ENCODE peak calls at places on chromosomes 11 and 22, in five cellular contexts. P, E, K, H and Y are unnamed samples. For H3K9me3, the result is how much of the 10 kb centered on the place peaks cover.

GRCh38 chr11:88709567-88709966 is 356.2 kb downstream of the GRM5 start:
- DNase-seq in P (no peak), E (no peak), K (no peak), H (peak), Y (peak)

GRCh38 chr22:20605328-20605727 is 97.9 kb downstream of the MED15 start:
- DNase-seq in P (no peak), E (no peak), K (no peak), H (no peak), Y (no peak)

GRCh38 chr22:39282642-39283311 is 36.6 kb downstream of the RPL3 start:
- DNase-seq in P (no peak), E (no peak), K (no peak), H (peak), Y (no peak)

GRCh38 chr11:102172127-102172848 is 62.0 kb downstream of the YAP1 start:
- DNase-seq in P (no peak), E (no peak), K (no peak), H (peak), Y (no peak)

GRCh38 chr11:128619540-128620305 is 32.4 kb upstream of the ETS1 start:
- DNase-seq in P (no peak), E (no peak), K (no peak), H (no peak), Y (no peak)

GRCh38 chr11:95143106-95143681 is 53.5 kb downstream of the ENDOD1 start:
- DNase-seq in P (no peak), E (no peak), K (no peak), H (no peak), Y (no peak)

GRCh38 chr22:43236401-43237166 is 49.6 kb upstream of the TTLL12 start:
- DNase-seq in P (no peak), E (peak), K (no peak), H (no peak), Y (no peak)

GRCh38 chr11:36391062-36391461 is 95.0 kb downstream of the PRR5L start:
- DNase-seq in P (no peak), E (no peak), K (no peak), H (no peak), Y (no peak)

GRCh38 chr22:38347944-38348750 is 30.9 kb upstream of the CSNK1E start:
- DNase-seq in P (peak), E (no peak), K (peak), H (no peak), Y (peak)

GRCh38 chr11:2271327-2272240 is 1.2 kb upstream of the ASCL2 start:
- DNase-seq in P (peak), E (peak), K (peak), H (no peak), Y (peak)

GRCh38 chr11:47468598-47469214 is 19.8 kb upstream of the RAPSN start:
- DNase-seq in P (no peak), E (no peak), K (no peak), H (no peak), Y (no peak)

GRCh38 chr11:82004537-82005213 is 729.0 kb downstream of the FAM181B start:
- DNase-seq in P (no peak), E (no peak), K (no peak), H (no peak), Y (no peak)

GRCh38 chr11:74468058-74468457 is 709 bp upstream of the KCNE3 start:
- DNase-seq in P (no peak), E (no peak), K (no peak), H (no peak), Y (no peak)

GRCh38 chr11:123273616-123274015 is 78.6 kb upstream of the CLMP start:
- DNase-seq in P (no peak), E (no peak), K (no peak), H (no peak), Y (no peak)

GRCh38 chr22:17896552-17896951 is 122.3 kb upstream of the BID start:
- DNase-seq in P (peak), E (no peak), K (peak), H (no peak), Y (no peak)

GRCh38 chr11:99142237-99142636 is 121.5 kb downstream of the CNTN5 start:
- DNase-seq in P (no peak), E (peak), K (no peak), H (no peak), Y (no peak)

GRCh38 chr11:61685611-61685955 is 5.4 kb downstream of the DAGLA start:
- DNase-seq in P (no peak), E (no peak), K (no peak), H (no peak), Y (no peak)

GRCh38 chr11:95700471-95700817 is 89.1 kb downstream of the FAM76B start:
- DNase-seq in P (no peak), E (no peak), K (no peak), H (no peak), Y (no peak)

GRCh38 chr11:113554531-113554930 is 79.3 kb upstream of the DRD2 start:
- DNase-seq in P (no peak), E (no peak), K (no peak), H (no peak), Y (no peak)

GRCh38 chr11:111310088-111310487 is 11.7 kb downstream of the POU2AF3 start:
- DNase-seq in P (no peak), E (no peak), K (no peak), H (no peak), Y (peak)

GRCh38 chr11:2443881-2444300 is 423 bp downstream of the TRPM5 start:
- DNase-seq in P (no peak), E (no peak), K (no peak), H (no peak), Y (no peak)

GRCh38 chr11:43327987-43328386 is 16.2 kb downstream of the API5 start:
- DNase-seq in P (no peak), E (no peak), K (no peak), H (peak), Y (no peak)

GRCh38 chr11:62143727-62144126 is 19.9 kb downstream of the INCENP start:
- DNase-seq in P (no peak), E (no peak), K (no peak), H (peak), Y (peak)

GRCh38 chr11:71078482-71078881 is 173.9 kb downstream of the SHANK2 start:
- DNase-seq in P (no peak), E (no peak), K (no peak), H (no peak), Y (no peak)

GRCh38 chr11:13127161-13127560 is 118.0 kb downstream of the RASSF10 start:
- DNase-seq in P (no peak), E (no peak), K (no peak), H (no peak), Y (no peak)

GRCh38 chr11:132248585-132248984 is 878.2 kb downstream of the NTM start:
- DNase-seq in P (no peak), E (no peak), K (no peak), H (no peak), Y (no peak)

GRCh38 chr11:126712017-126712625 is 288.4 kb downstream of the KIRREL3 start:
- DNase-seq in P (no peak), E (peak), K (no peak), H (no peak), Y (no peak)

GRCh38 chr11:73576226-73576625 is 21.7 kb downstream of the FAM168A start:
- DNase-seq in P (no peak), E (no peak), K (no peak), H (no peak), Y (no peak)

GRCh38 chr11:121473064-121473777 is 20.5 kb upstream of the SORL1-AS1 start:
- DNase-seq in P (no peak), E (no peak), K (no peak), H (no peak), Y (no peak)

GRCh38 chr11:2419638-2420501 is 19.3 kb downstream of the TSSC4 start:
- DNase-seq in P (peak), E (peak), K (peak), H (peak), Y (peak)

GRCh38 chr11:131951146-131951545 is 580.7 kb downstream of the NTM start:
- DNase-seq in P (no peak), E (no peak), K (no peak), H (no peak), Y (no peak)

GRCh38 chr11:97856666-97857065 is 1164.1 kb upstream of the CNTN5 start:
- DNase-seq in P (no peak), E (no peak), K (peak), H (no peak), Y (no peak)

GRCh38 chr22:24146791-24147353 is 34.4 kb upstream of the SUSD2 start:
- DNase-seq in P (peak), E (no peak), K (peak), H (peak), Y (no peak)

GRCh38 chr11:84909740-84910139 is 717.4 kb downstream of the DLG2 start:
- DNase-seq in P (no peak), E (no peak), K (no peak), H (no peak), Y (no peak)

GRCh38 chr11:95500466-95500865 is 269.5 kb upstream of the SESN3 start:
- DNase-seq in P (no peak), E (no peak), K (no peak), H (no peak), Y (no peak)

GRCh38 chr11:71391786-71392185 is 56.4 kb downstream of the DHCR7 start:
- DNase-seq in P (no peak), E (no peak), K (no peak), H (no peak), Y (no peak)

GRCh38 chr22:31278643-31279326 is 13.5 kb downstream of the PIK3IP1 start:
- DNase-seq in P (peak), E (no peak), K (no peak), H (no peak), Y (peak)

GRCh38 chr11:106172389-106172991 is 95.0 kb downstream of the AASDHPPT start:
- DNase-seq in P (no peak), E (no peak), K (no peak), H (no peak), Y (no peak)

GRCh38 chr11:70410276-70410675 is 11.9 kb downstream of the CTTN start:
- DNase-seq in P (no peak), E (no peak), K (no peak), H (no peak), Y (no peak)

GRCh38 chr11:113373981-113374560 is 13.5 kb upstream of the ANKK1 start:
- DNase-seq in P (no peak), E (no peak), K (no peak), H (no peak), Y (no peak)

DNA sequence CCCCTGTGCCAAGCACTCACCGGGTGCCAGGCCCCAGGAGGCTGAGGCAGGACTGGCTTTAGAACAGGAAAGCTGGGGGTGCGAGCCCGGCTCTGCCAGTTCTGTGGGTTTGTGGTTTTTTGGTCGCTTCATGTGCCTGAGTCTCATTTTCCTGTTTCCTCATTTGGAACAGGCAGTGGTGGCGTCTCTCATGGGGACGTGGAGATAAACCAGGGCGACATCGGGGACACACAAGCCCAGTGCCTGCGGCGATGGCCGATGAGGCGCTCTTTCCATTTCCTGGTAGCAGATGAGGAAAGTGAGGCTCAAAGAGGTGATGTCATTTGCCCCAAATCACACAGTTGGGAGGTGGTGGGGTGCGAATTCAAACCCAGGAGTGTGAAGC is 20.8 kb upstream of the CHKA start:
- DNase-seq in P (no peak), E (no peak), K (no peak), H (no peak), Y (peak)
- TF ChIP-seq POLR2AphosphoS5 in P (no peak), E (no peak), K (no peak), H (no peak), Y (peak)

DNA sequence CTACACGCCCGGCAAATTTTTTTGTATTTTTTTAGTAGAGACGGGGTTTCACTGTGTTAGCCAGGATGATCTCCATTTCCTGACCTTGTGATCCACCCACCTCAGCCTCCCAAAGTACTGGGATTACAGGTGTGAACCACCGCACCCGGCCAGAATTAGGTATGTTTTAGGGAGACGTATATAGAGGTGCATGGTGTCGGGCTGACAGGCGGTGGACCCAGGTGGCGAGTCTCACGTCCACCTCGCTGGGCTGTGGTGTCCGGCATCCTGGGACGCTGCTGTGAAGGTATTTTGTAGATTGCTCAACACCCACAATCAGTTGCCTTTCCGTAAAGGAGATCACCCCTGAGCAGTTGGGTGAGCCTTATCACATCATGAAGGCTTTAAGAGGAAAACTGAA is 728.6 kb downstream of the BRD1 start:
- DNase-seq in P (no peak), E (no peak), K (no peak), H (no peak), Y (no peak)
- H3K9me3 ChIP-seq in P (under half), E (under half), K (under half), H (under half), Y (under half)

DNA sequence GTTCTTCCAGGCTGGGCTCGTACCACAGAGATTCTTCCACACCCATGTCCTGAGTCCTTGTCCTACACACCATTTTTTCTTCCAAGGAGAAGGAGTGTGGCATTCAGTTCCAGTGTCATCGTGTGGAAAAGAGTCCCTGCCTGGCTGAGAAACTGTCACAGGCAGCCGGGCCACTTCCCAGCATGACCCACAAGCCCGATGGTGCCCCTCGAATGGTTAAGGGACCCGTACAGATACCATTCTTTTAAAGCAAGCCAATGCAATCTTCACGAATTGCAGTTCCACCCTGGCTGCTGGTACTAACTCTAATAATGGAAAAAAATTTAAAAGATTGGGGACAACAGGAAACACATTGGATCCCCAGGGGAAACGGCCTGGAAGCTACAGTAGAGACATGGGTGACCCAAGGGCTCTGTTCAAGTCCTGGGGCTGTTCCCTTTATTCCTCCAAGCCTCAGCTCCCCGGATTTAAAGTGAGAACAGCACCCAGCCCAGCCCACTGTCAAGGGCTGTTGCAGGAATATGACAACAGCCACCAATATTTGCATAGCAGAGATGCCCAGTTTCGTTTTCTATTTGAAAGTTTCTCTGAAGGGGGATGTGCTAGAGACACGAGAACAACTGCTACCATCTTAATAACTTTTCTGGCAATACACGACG is 80.9 kb upstream of the WNT7B start:
- DNase-seq in P (peak), E (no peak), K (no peak), H (no peak), Y (peak)
- H3K4me3 ChIP-seq in P (peak), E (peak), K (no peak), H (no peak), Y (peak)

DNA sequence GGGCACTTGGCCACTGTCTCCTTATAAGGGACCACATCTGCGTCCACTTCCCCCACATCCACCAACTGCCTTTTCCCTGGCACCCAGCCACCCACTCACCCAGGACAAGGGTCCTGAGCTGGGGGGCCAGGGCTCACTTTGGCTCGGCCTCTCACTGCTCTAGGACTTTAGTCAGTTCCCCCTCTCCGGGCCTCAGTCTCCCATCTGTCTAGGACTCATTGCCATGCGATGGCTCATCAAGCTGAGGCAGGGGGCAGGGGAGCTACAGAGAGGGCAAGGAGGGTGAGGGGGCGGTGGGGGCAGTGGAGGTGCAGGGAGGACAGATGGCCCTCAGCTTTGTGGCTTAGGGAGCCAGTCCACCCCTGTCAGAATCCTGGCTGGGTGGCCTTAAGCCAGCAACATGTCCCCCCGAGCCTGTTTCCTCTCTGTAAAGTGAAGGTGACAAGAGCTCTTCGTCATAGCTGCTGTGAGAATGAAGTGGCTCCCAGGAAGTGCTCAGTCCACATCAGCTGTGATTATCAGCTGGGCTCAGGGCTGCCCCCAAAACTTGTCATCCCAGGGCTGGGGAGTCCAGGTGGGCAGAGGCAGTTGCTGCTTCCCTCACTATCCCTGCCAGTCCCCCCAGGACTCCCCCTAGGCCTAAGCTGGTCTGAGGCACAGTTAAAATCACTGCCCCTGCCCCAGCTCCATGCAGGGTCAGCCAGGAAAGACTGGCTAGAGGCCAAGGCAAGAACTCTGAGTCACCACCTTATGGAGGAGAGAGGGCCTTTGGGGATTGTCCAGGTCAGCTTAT is 14.9 kb downstream of the RAC2 start:
- DNase-seq in P (no peak), E (no peak), K (no peak), H (peak), Y (no peak)
- TF ChIP-seq POLR2AphosphoS5 in P (no peak), E (no peak), K (no peak), H (no peak), Y (no peak)

DNA sequence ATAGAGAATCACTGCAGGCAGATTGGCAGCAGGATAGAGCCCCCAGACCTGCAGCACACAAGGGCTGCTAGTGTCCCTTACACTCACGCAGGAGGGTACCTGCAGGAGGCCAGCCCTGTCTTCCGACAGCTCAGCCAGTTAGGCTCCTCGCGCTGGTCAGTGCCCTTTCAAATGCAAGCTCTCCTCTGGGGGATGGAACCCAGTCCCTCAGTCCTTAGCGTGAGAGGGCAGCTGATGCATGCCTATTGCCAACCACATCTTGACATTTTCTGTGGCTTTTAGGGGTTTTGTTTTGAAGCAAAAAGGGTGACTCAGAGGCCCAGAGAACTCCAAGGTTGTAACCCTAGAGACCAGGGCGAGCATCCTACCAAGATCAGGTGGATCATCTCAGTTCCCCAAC is 40.0 kb downstream of the WNT11 start:
- DNase-seq in P (no peak), E (no peak), K (no peak), H (no peak), Y (no peak)
- H3K9me3 ChIP-seq in P (under half), E (under half), K (under half), H (under half), Y (under half)

GRCh38 chr11:115981814-115982471 is 477.7 kb upstream of the CADM1 start:
- DNase-seq in P (no peak), E (no peak), K (no peak), H (no peak), Y (no peak)

GRCh38 chr11:115980747-115981475 is 476.7 kb upstream of the CADM1 start:
- DNase-seq in P (no peak), E (no peak), K (no peak), H (no peak), Y (no peak)

GRCh38 chr11:115984228-115984627 is 480.0 kb upstream of the CADM1 start:
- DNase-seq in P (no peak), E (no peak), K (no peak), H (no peak), Y (no peak)

GRCh38 chr11:115980336-115980735 is 476.1 kb upstream of the CADM1 start:
- DNase-seq in P (peak), E (no peak), K (no peak), H (no peak), Y (no peak)

GRCh38 chr11:115982666-115983065 is 478.5 kb upstream of the CADM1 start:
- DNase-seq in P (no peak), E (no peak), K (no peak), H (no peak), Y (no peak)
- H3K4me3 ChIP-seq in P (no peak), E (no peak), K (no peak), H (no peak), Y (no peak)